ENCODE peak calls at places on chromosomes 11 and 22, in eight cellular contexts. One of them, this sample, is unnamed.

GRCh38 chr11:115222218-115222862 is 281.9 kb downstream of the CADM1 start:
- DNase-seq in activated gamma-delta T cell treated with Interleukin-2 at 50 U/mL for 16 hours: peak
- DNase-seq in COR-L47: peak
- DNase-seq in OCI-LY7: peak
- DNase-seq in AG04449: peak
- DNase-seq in CD8-positive, alpha-beta memory T cell: peak
- DNase-seq in stimulated activated CD4-positive, alpha-beta T cell treated with anti-CD3 and anti-CD28 coated beads, Interleukin-4, amount 100 ng/mL, for 24 hours: peak
- DNase-seq in germinal center: peak
- DNase-seq in this sample: peak

GRCh38 chr22:41929158-41929896 is 2.7 kb upstream of the TNFRSF13C start:
- DNase-seq in activated gamma-delta T cell treated with Interleukin-2 at 50 U/mL for 16 hours: no peak
- DNase-seq in COR-L47: no peak
- DNase-seq in OCI-LY7: peak
- DNase-seq in AG04449: no peak
- DNase-seq in CD8-positive, alpha-beta memory T cell: no peak
- DNase-seq in stimulated activated CD4-positive, alpha-beta T cell treated with anti-CD3 and anti-CD28 coated beads, Interleukin-4, amount 100 ng/mL, for 24 hours: no peak
- DNase-seq in germinal center: no peak
- DNase-seq in this sample: no peak

GRCh38 chr22:49303781-49304461 is 523.8 kb downstream of the BRD1 start:
- DNase-seq in activated gamma-delta T cell treated with Interleukin-2 at 50 U/mL for 16 hours: no peak
- DNase-seq in COR-L47: no peak
- DNase-seq in OCI-LY7: no peak
- DNase-seq in AG04449: no peak
- DNase-seq in CD8-positive, alpha-beta memory T cell: no peak
- DNase-seq in stimulated activated CD4-positive, alpha-beta T cell treated with anti-CD3 and anti-CD28 coated beads, Interleukin-4, amount 100 ng/mL, for 24 hours: no peak
- DNase-seq in germinal center: no peak
- DNase-seq in this sample: no peak

GRCh38 chr11:64608636-64609035 is 17.6 kb downstream of the SLC22A12 start:
- DNase-seq in activated gamma-delta T cell treated with Interleukin-2 at 50 U/mL for 16 hours: no peak
- DNase-seq in COR-L47: no peak
- DNase-seq in OCI-LY7: no peak
- DNase-seq in AG04449: no peak
- DNase-seq in CD8-positive, alpha-beta memory T cell: no peak
- DNase-seq in stimulated activated CD4-positive, alpha-beta T cell treated with anti-CD3 and anti-CD28 coated beads, Interleukin-4, amount 100 ng/mL, for 24 hours: no peak
- DNase-seq in germinal center: no peak
- DNase-seq in this sample: no peak

GRCh38 chr11:111360150-111361043 is 18.7 kb downstream of the POU2AF1 start:
- DNase-seq in activated gamma-delta T cell treated with Interleukin-2 at 50 U/mL for 16 hours: no peak
- DNase-seq in COR-L47: no peak
- DNase-seq in OCI-LY7: peak
- DNase-seq in AG04449: no peak
- DNase-seq in CD8-positive, alpha-beta memory T cell: no peak
- DNase-seq in stimulated activated CD4-positive, alpha-beta T cell treated with anti-CD3 and anti-CD28 coated beads, Interleukin-4, amount 100 ng/mL, for 24 hours: no peak
- DNase-seq in germinal center: no peak
- DNase-seq in this sample: no peak

GRCh38 chr22:35966314-35967045 is 62.1 kb downstream of the RBFOX2 start:
- DNase-seq in activated gamma-delta T cell treated with Interleukin-2 at 50 U/mL for 16 hours: no peak
- DNase-seq in COR-L47: no peak
- DNase-seq in OCI-LY7: no peak
- DNase-seq in AG04449: no peak
- DNase-seq in CD8-positive, alpha-beta memory T cell: no peak
- DNase-seq in stimulated activated CD4-positive, alpha-beta T cell treated with anti-CD3 and anti-CD28 coated beads, Interleukin-4, amount 100 ng/mL, for 24 hours: no peak
- DNase-seq in germinal center: no peak
- DNase-seq in this sample: no peak

GRCh38 chr11:62012451-62013265 is 45.2 kb upstream of the FTH1 start:
- DNase-seq in activated gamma-delta T cell treated with Interleukin-2 at 50 U/mL for 16 hours: no peak
- DNase-seq in COR-L47: no peak
- DNase-seq in OCI-LY7: no peak
- DNase-seq in AG04449: no peak
- DNase-seq in CD8-positive, alpha-beta memory T cell: no peak
- DNase-seq in stimulated activated CD4-positive, alpha-beta T cell treated with anti-CD3 and anti-CD28 coated beads, Interleukin-4, amount 100 ng/mL, for 24 hours: no peak
- DNase-seq in germinal center: no peak
- DNase-seq in this sample: no peak

GRCh38 chr22:37160037-37160436 is 10.3 kb upstream of the IL2RB start:
- DNase-seq in activated gamma-delta T cell treated with Interleukin-2 at 50 U/mL for 16 hours: no peak
- DNase-seq in COR-L47: no peak
- DNase-seq in OCI-LY7: no peak
- DNase-seq in AG04449: no peak
- DNase-seq in CD8-positive, alpha-beta memory T cell: no peak
- DNase-seq in stimulated activated CD4-positive, alpha-beta T cell treated with anti-CD3 and anti-CD28 coated beads, Interleukin-4, amount 100 ng/mL, for 24 hours: no peak
- DNase-seq in germinal center: no peak
- DNase-seq in this sample: no peak

GRCh38 chr11:66919938-66920337 is 38.2 kb downstream of the PC start:
- DNase-seq in activated gamma-delta T cell treated with Interleukin-2 at 50 U/mL for 16 hours: no peak
- DNase-seq in COR-L47: no peak
- DNase-seq in OCI-LY7: no peak
- DNase-seq in AG04449: no peak
- DNase-seq in CD8-positive, alpha-beta memory T cell: no peak
- DNase-seq in stimulated activated CD4-positive, alpha-beta T cell treated with anti-CD3 and anti-CD28 coated beads, Interleukin-4, amount 100 ng/mL, for 24 hours: no peak
- DNase-seq in germinal center: no peak
- DNase-seq in this sample: no peak

GRCh38 chr11:10412266-10412665 is 42.8 kb upstream of the AMPD3 start:
- DNase-seq in activated gamma-delta T cell treated with Interleukin-2 at 50 U/mL for 16 hours: no peak
- DNase-seq in COR-L47: no peak
- DNase-seq in OCI-LY7: no peak
- DNase-seq in AG04449: no peak
- DNase-seq in CD8-positive, alpha-beta memory T cell: no peak
- DNase-seq in stimulated activated CD4-positive, alpha-beta T cell treated with anti-CD3 and anti-CD28 coated beads, Interleukin-4, amount 100 ng/mL, for 24 hours: no peak
- DNase-seq in germinal center: no peak
- DNase-seq in this sample: no peak

GRCh38 chr22:37509026-37509886 is 10.0 kb downstream of the CARD10 start:
- DNase-seq in activated gamma-delta T cell treated with Interleukin-2 at 50 U/mL for 16 hours: no peak
- DNase-seq in COR-L47: no peak
- DNase-seq in OCI-LY7: no peak
- DNase-seq in AG04449: no peak
- DNase-seq in CD8-positive, alpha-beta memory T cell: no peak
- DNase-seq in stimulated activated CD4-positive, alpha-beta T cell treated with anti-CD3 and anti-CD28 coated beads, Interleukin-4, amount 100 ng/mL, for 24 hours: no peak
- DNase-seq in germinal center: no peak
- DNase-seq in this sample: no peak

GRCh38 chr11:74085542-74085892 is 76.6 kb upstream of the UCP3 start:
- DNase-seq in activated gamma-delta T cell treated with Interleukin-2 at 50 U/mL for 16 hours: no peak
- DNase-seq in COR-L47: no peak
- DNase-seq in OCI-LY7: no peak
- DNase-seq in AG04449: no peak
- DNase-seq in CD8-positive, alpha-beta memory T cell: no peak
- DNase-seq in stimulated activated CD4-positive, alpha-beta T cell treated with anti-CD3 and anti-CD28 coated beads, Interleukin-4, amount 100 ng/mL, for 24 hours: no peak
- DNase-seq in germinal center: no peak
- DNase-seq in this sample: no peak

GRCh38 chr22:37930270-37930951 is 23.0 kb downstream of the C22orf23 start:
- DNase-seq in activated gamma-delta T cell treated with Interleukin-2 at 50 U/mL for 16 hours: no peak
- DNase-seq in COR-L47: no peak
- DNase-seq in OCI-LY7: peak
- DNase-seq in AG04449: no peak
- DNase-seq in CD8-positive, alpha-beta memory T cell: no peak
- DNase-seq in stimulated activated CD4-positive, alpha-beta T cell treated with anti-CD3 and anti-CD28 coated beads, Interleukin-4, amount 100 ng/mL, for 24 hours: no peak
- DNase-seq in germinal center: peak
- DNase-seq in this sample: peak

This sample was measured in activated CD4-positive, alpha-beta memory T cell treated with anti-CD3 and anti-CD28 coated beads, Interleukin-2, amount 10 ng/mL, durations not matched to agents 7 days and 5 days.